ENCODE peak calls at places on chromosome 11, in nine cellular contexts. Z is adrenal gland; X is IMR-90; J is hepatocyte; G is heart right ventricle; B is CD8-positive, alpha-beta memory T cell; Y is small intestine; S is GM12878; H is astrocyte. L is an unnamed sample.
A peak's percentile ranks its signal among the peaks of the same experiment; 100 is the strongest.

GRCh38 chr11:121795206-121795605 is 320.8 kb downstream of the BLID start:
- DNase-seq in Z (no peak), X (no peak), J (no peak), G (no peak), B (no peak), Y (no peak), S (no peak), H (peak; percentile 9), L (no peak)

GRCh38 chr11:128898580-128899344 is 7.6 kb downstream of the KCNJ5 start:
- DNase-seq in Z (peak; percentile 90), X (peak; percentile 66), J (no peak), G (no peak), B (no peak), Y (peak; percentile 37), S (no peak), H (peak; percentile 43), L (no peak)

GRCh38 chr11:28400236-28401100 is 292.3 kb downstream of the METTL15 start:
- DNase-seq in Z (no peak), X (peak; percentile 87), J (no peak), G (no peak), B (no peak), Y (no peak), S (no peak), H (peak; percentile 90), L (no peak)

GRCh38 chr11:114914231-114915005 is 236.1 kb downstream of the NXPE2 start:
- DNase-seq in Z (no peak), X (no peak), J (no peak), G (no peak), B (no peak), Y (no peak), S (no peak), H (no peak), L (no peak)

GRCh38 chr11:82494988-82495432 is 238.7 kb downstream of the FAM181B start:
- DNase-seq in Z (no peak), X (no peak), J (peak; percentile 47), G (no peak), B (no peak), Y (no peak), S (no peak), H (no peak), L (no peak)

GRCh38 chr11:76074178-76075112 is 131.9 kb downstream of the WNT11 start:
- DNase-seq in Z (no peak), X (peak; percentile 60), J (no peak), G (no peak), B (no peak), Y (no peak), S (no peak), H (peak; percentile 53), L (no peak)

GRCh38 chr11:108960498-108960897 is 295.6 kb downstream of the DDX10 start:
- DNase-seq in Z (no peak), X (no peak), J (no peak), G (no peak), B (no peak), Y (no peak), S (no peak), H (no peak), L (no peak)

GRCh38 chr11:1569251-1569780 is 2.8 kb downstream of the DUSP8 start:
- DNase-seq in Z (no peak), X (no peak), J (peak; percentile 31), G (no peak), B (no peak), Y (peak; percentile 91), S (no peak), H (no peak), L (no peak)

GRCh38 chr11:128448487-128448886 is 138.9 kb downstream of the ETS1 start:
- DNase-seq in Z (no peak), X (peak; percentile 87), J (peak; percentile 89), G (no peak), B (peak; percentile 26), Y (peak; percentile 99), S (no peak), H (peak; percentile 89), L (no peak)

GRCh38 chr11:2522636-2523255 is 77.9 kb downstream of the KCNQ1 start:
- DNase-seq in Z (peak; percentile 39), X (no peak), J (no peak), G (no peak), B (peak; percentile 32), Y (no peak), S (no peak), H (no peak), L (no peak)

GRCh38 chr11:128688031-128688713 is 5.7 kb upstream of the FLI1 start:
- DNase-seq in Z (no peak), X (no peak), J (no peak), G (no peak), B (no peak), Y (no peak), S (no peak), H (no peak), L (no peak)

DNA sequence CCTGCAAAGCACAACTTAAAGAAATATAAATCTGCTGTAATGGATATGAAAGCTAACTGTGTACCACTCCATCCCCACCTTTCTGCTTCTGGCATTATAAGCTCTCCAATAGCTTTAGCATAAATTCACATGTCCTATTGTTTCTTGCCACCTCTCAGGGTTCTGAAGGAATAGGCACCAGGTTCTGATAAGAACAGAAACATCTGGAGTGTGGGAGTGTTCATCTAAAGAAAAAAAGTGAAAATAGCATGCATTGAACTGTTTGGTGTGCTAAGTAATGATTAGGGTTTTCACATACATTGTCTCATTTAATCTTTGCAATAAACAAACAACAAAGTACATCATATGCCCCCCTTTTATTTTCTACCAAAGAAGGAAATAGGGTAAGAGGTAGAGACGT is 72.3 kb downstream of the FAM76B start:
- DNase-seq in Z (no peak), X (no peak), J (no peak), G (no peak), B (no peak), Y (no peak), S (no peak), H (no peak), L (no peak)
- H3K27ac ChIP-seq in Z (no peak overlapping the region), X (no peak overlapping the region), J (no peak overlapping the region), G (no peak overlapping the region), B (no peak overlapping the region), Y (no peak overlapping the region), S (no peak overlapping the region), H (no peak overlapping the region), L (no peak overlapping the region)

DNA sequence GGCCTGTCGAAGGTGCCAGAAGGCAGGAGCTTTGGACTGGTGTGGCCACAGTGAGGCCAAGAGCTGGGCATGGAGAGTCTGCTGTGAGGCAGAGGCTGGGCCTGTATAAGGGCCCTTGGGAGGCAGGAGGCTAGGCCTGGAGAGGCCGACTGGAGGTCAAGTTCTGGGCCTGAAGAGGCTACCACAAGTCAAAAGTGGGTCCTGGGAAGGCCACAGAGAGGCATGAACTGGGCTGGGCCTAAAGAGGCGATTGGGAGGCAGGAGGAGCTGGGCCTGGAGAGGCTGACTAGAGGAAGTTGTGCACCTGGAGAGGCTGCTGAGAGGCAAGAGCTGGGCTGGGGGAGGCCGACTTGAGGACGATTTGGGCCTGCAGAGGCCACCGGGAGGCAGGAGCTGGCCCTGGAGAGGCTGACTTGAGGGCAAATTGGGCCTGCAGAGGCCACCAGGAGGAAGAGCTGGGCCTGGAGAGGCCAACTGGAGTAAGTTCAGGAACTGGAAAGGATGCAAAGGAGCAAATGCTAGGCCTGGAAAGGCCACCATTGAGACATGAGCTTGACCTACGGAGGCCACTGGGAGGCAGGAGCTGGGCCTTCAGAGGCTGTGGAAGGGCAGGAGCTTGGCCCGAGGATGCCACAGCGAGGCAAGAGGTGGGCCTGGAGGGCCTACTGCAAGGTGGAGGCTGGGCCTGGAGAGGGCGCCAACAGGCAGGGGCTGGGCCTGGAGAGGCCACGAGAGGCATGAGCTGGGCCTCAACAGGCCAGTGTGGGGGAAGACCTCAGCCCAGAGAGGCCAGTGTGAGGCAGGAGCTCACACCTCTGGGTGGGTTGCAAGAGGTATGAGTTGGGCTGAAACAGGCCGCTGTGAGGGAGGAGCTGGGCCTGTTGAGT is 39.8 kb downstream of the OR4C45 start:
- DNase-seq in Z (no peak), X (no peak), J (no peak), G (no peak), B (no peak), Y (no peak), S (no peak), H (no peak), L (no peak)
- H3K9me3 ChIP-seq in Z (no peaks in the 10 kb centered on the region), X (peaks cover 48% of the 10 kb centered on the region), J (no peaks in the 10 kb centered on the region), G (no peaks in the 10 kb centered on the region), B (no peaks in the 10 kb centered on the region), Y (peaks cover 6% of the 10 kb centered on the region), S (no peaks in the 10 kb centered on the region), H (peaks cover 5% of the 10 kb centered on the region), L (no peaks in the 10 kb centered on the region)

GRCh38 chr11:12077535-12078280 is 32.7 kb upstream of the MICAL2 start:
- DNase-seq in Z (no peak), X (peak; percentile 81), J (no peak), G (no peak), B (no peak), Y (no peak), S (no peak), H (peak; percentile 67), L (no peak)

GRCh38 chr11:12083380-12083779 is 27.0 kb upstream of the MICAL2 start:
- DNase-seq in Z (no peak), X (no peak), J (no peak), G (no peak), B (no peak), Y (no peak), S (no peak), H (no peak), L (no peak)

GRCh38 chr11:12075822-12076821 is 34.3 kb upstream of the MICAL2 start:
- DNase-seq in Z (no peak), X (peak; percentile 100), J (peak; percentile 55), G (no peak), B (no peak), Y (no peak), S (no peak), H (peak; percentile 100), L (no peak)

GRCh38 chr11:12076840-12077534 is 33.4 kb upstream of the MICAL2 start:
- DNase-seq in Z (no peak), X (no peak), J (no peak), G (no peak), B (no peak), Y (no peak), S (no peak), H (no peak), L (no peak)

DNA sequence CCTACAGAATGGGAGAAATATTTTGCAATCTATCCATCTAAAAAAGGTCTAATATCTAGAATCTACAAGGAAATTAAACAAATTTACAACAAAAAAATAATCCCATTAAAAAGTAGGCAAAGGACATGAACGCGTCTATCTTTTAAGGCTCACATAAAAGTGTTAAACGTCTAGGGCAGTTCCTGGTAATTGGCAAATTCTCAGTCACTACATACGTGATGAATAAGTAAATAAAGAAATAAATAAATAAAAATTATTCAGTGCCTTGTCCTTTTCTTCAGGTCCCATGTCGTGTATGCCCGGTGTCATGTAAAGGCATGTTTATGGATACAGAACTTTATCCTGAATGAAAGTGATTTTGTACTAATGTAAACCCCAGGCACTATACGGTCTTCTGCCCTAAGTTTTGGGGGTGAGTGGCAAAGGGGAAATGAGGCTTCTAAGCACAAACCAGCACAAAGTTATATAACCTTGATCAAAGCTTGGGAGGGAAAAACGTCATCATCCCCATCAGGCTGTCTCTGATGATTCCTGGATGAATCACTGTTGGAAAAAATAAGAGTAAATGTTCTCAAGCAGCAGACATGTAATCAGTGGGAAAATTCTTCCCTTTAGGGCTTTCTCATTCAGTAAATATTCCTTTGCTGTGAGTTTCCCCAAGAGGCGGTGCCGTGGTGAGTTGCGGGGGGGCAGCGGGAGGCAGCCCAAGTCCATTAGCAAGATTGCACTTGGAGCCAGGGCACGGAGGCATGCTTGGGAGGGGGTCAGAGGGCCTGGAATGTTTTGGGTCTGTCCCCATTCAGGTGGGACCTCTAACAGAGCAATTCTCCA is 30.4 kb upstream of the MICAL2 start:
- DNase-seq in Z (peak; percentile 55), X (peak; percentile 99), J (peak; percentile 85), G (peak; percentile 60), B (no peak), Y (no peak), S (no peak), H (peak; percentile 99), L (no peak)
- H3K27ac ChIP-seq in Z (peak overlapping the region; percentile 78), X (peak overlapping the region; percentile 89), J (peak overlapping the region; percentile 82), G (peak overlapping the region; percentile 77), B (no peak overlapping the region), Y (no peak overlapping the region), S (no peak overlapping the region), H (peak overlapping the region; percentile 100), L (peak overlapping the region; percentile 84)

GRCh38 chr11:59102259-59102765 is 4.7 kb upstream of the FAM111B start:
- DNase-seq in Z (peak; percentile 66), X (peak; percentile 13), J (peak; percentile 78), G (peak; percentile 21), B (peak; percentile 51), Y (peak; percentile 75), S (peak; percentile 74), H (no peak), L (no peak)
- H3K9me3 ChIP-seq in Z (no peaks in the 10 kb centered on the region), X (no peaks in the 10 kb centered on the region), J (no peaks in the 10 kb centered on the region), G (no peaks in the 10 kb centered on the region), B (no peaks in the 10 kb centered on the region), Y (no peaks in the 10 kb centered on the region), S (no peaks in the 10 kb centered on the region), H (no peaks in the 10 kb centered on the region), L (no peaks in the 10 kb centered on the region)